ENCODE peak calls at places on chromosomes 2 and 18, in ten cellular contexts. One of them, this sample, is unnamed.
A peak's percentile ranks its signal among the peaks of the same experiment; 100 is the strongest.

GRCh38 chr2:217932661-217933325 is 70.0 kb downstream of the TNS1 start:
- DNase-seq in left cardiac atrium: peak; percentile 64
- DNase-seq in effector memory CD8-positive, alpha-beta T cell: no peak
- DNase-seq in KG1: no peak
- DNase-seq in mesothelial cell of epicardium: no peak
- DNase-seq in posterior vena cava: no peak
- DNase-seq in K562: no peak
- DNase-seq in HFF-Myc: no peak
- DNase-seq in H54: no peak
- DNase-seq in T-helper 2 cell: no peak
- DNase-seq in this sample: peak; percentile 59

GRCh38 chr2:237700583-237701032 is 73.2 kb downstream of the LRRFIP1 start:
- DNase-seq in left cardiac atrium: peak; percentile 75
- DNase-seq in effector memory CD8-positive, alpha-beta T cell: peak; percentile 62
- DNase-seq in KG1: no peak
- DNase-seq in mesothelial cell of epicardium: no peak
- DNase-seq in posterior vena cava: peak; percentile 88
- DNase-seq in K562: no peak
- DNase-seq in HFF-Myc: peak; percentile 63
- DNase-seq in H54: no peak
- DNase-seq in T-helper 2 cell: peak; percentile 68
- DNase-seq in this sample: peak; percentile 84

GRCh38 chr2:69716555-69717120 is 25.3 kb upstream of the ANXA4 start:
- DNase-seq in left cardiac atrium: no peak
- DNase-seq in effector memory CD8-positive, alpha-beta T cell: no peak
- DNase-seq in KG1: no peak
- DNase-seq in mesothelial cell of epicardium: no peak
- DNase-seq in posterior vena cava: no peak
- DNase-seq in K562: no peak
- DNase-seq in HFF-Myc: no peak
- DNase-seq in H54: no peak
- DNase-seq in T-helper 2 cell: no peak
- DNase-seq in this sample: no peak

GRCh38 chr18:36424741-36425142 is 127.2 kb downstream of the FHOD3 start:
- DNase-seq in left cardiac atrium: no peak
- DNase-seq in effector memory CD8-positive, alpha-beta T cell: no peak
- DNase-seq in KG1: no peak
- DNase-seq in mesothelial cell of epicardium: no peak
- DNase-seq in posterior vena cava: no peak
- DNase-seq in K562: peak; percentile 48
- DNase-seq in HFF-Myc: no peak
- DNase-seq in H54: no peak
- DNase-seq in T-helper 2 cell: no peak
- DNase-seq in this sample: no peak

GRCh38 chr2:172489682-172490081 is 62.3 kb downstream of the ITGA6 start:
- DNase-seq in left cardiac atrium: no peak
- DNase-seq in effector memory CD8-positive, alpha-beta T cell: no peak
- DNase-seq in KG1: no peak
- DNase-seq in mesothelial cell of epicardium: no peak
- DNase-seq in posterior vena cava: no peak
- DNase-seq in K562: no peak
- DNase-seq in HFF-Myc: no peak
- DNase-seq in H54: no peak
- DNase-seq in T-helper 2 cell: no peak
- DNase-seq in this sample: no peak

GRCh38 chr2:174125151-174125550 is 123.2 kb downstream of the OLA1 start:
- DNase-seq in left cardiac atrium: no peak
- DNase-seq in effector memory CD8-positive, alpha-beta T cell: no peak
- DNase-seq in KG1: no peak
- DNase-seq in mesothelial cell of epicardium: no peak
- DNase-seq in posterior vena cava: no peak
- DNase-seq in K562: no peak
- DNase-seq in HFF-Myc: no peak
- DNase-seq in H54: no peak
- DNase-seq in T-helper 2 cell: no peak
- DNase-seq in this sample: no peak

GRCh38 chr2:98912221-98912851 is 23.7 kb downstream of the CRACDL start:
- DNase-seq in left cardiac atrium: peak; percentile 67
- DNase-seq in effector memory CD8-positive, alpha-beta T cell: no peak
- DNase-seq in KG1: no peak
- DNase-seq in mesothelial cell of epicardium: no peak
- DNase-seq in posterior vena cava: peak; percentile 74
- DNase-seq in K562: no peak
- DNase-seq in HFF-Myc: peak; percentile 47
- DNase-seq in H54: peak; percentile 80
- DNase-seq in T-helper 2 cell: no peak
- DNase-seq in this sample: peak; percentile 46

GRCh38 chr18:57767259-57768050 is 35.7 kb downstream of the ATP8B1 start:
- DNase-seq in left cardiac atrium: no peak
- DNase-seq in effector memory CD8-positive, alpha-beta T cell: no peak
- DNase-seq in KG1: no peak
- DNase-seq in mesothelial cell of epicardium: no peak
- DNase-seq in posterior vena cava: no peak
- DNase-seq in K562: no peak
- DNase-seq in HFF-Myc: no peak
- DNase-seq in H54: no peak
- DNase-seq in T-helper 2 cell: no peak
- DNase-seq in this sample: no peak

GRCh38 chr2:30039101-30039500 is 107.7 kb upstream of the YPEL5 start:
- DNase-seq in left cardiac atrium: no peak
- DNase-seq in effector memory CD8-positive, alpha-beta T cell: no peak
- DNase-seq in KG1: no peak
- DNase-seq in mesothelial cell of epicardium: no peak
- DNase-seq in posterior vena cava: no peak
- DNase-seq in K562: no peak
- DNase-seq in HFF-Myc: no peak
- DNase-seq in H54: no peak
- DNase-seq in T-helper 2 cell: no peak
- DNase-seq in this sample: no peak

GRCh38 chr2:219437141-219437540 is 2.5 kb downstream of the SPEG start:
- DNase-seq in left cardiac atrium: no peak
- DNase-seq in effector memory CD8-positive, alpha-beta T cell: no peak
- DNase-seq in KG1: no peak
- DNase-seq in mesothelial cell of epicardium: no peak
- DNase-seq in posterior vena cava: peak; percentile 41
- DNase-seq in K562: no peak
- DNase-seq in HFF-Myc: no peak
- DNase-seq in H54: no peak
- DNase-seq in T-helper 2 cell: no peak
- DNase-seq in this sample: peak; percentile 31

GRCh38 chr2:160033732-160034392 is 28.6 kb downstream of the PLA2R1 start:
- DNase-seq in left cardiac atrium: no peak
- DNase-seq in effector memory CD8-positive, alpha-beta T cell: no peak
- DNase-seq in KG1: no peak
- DNase-seq in mesothelial cell of epicardium: no peak
- DNase-seq in posterior vena cava: no peak
- DNase-seq in K562: no peak
- DNase-seq in HFF-Myc: no peak
- DNase-seq in H54: no peak
- DNase-seq in T-helper 2 cell: no peak
- DNase-seq in this sample: no peak

GRCh38 chr2:37098416-37099118 is 14.2 kb downstream of the GPATCH11 start:
- DNase-seq in left cardiac atrium: no peak
- DNase-seq in effector memory CD8-positive, alpha-beta T cell: no peak
- DNase-seq in KG1: no peak
- DNase-seq in mesothelial cell of epicardium: no peak
- DNase-seq in posterior vena cava: no peak
- DNase-seq in K562: no peak
- DNase-seq in HFF-Myc: no peak
- DNase-seq in H54: no peak
- DNase-seq in T-helper 2 cell: no peak
- DNase-seq in this sample: no peak

GRCh38 chr2:86541282-86541681 is 22.0 kb downstream of the CHMP3 start:
- DNase-seq in left cardiac atrium: no peak
- DNase-seq in effector memory CD8-positive, alpha-beta T cell: no peak
- DNase-seq in KG1: no peak
- DNase-seq in mesothelial cell of epicardium: no peak
- DNase-seq in posterior vena cava: no peak
- DNase-seq in K562: no peak
- DNase-seq in HFF-Myc: no peak
- DNase-seq in H54: no peak
- DNase-seq in T-helper 2 cell: no peak
- DNase-seq in this sample: no peak

GRCh38 chr2:16907645-16908282 is 242.1 kb upstream of the CYRIA start:
- DNase-seq in left cardiac atrium: no peak
- DNase-seq in effector memory CD8-positive, alpha-beta T cell: no peak
- DNase-seq in KG1: no peak
- DNase-seq in mesothelial cell of epicardium: no peak
- DNase-seq in posterior vena cava: no peak
- DNase-seq in K562: no peak
- DNase-seq in HFF-Myc: no peak
- DNase-seq in H54: no peak
- DNase-seq in T-helper 2 cell: no peak
- DNase-seq in this sample: no peak

GRCh38 chr2:231708773-231709635 is 679 bp downstream of the PTMA start:
- DNase-seq in left cardiac atrium: peak; percentile 66
- DNase-seq in effector memory CD8-positive, alpha-beta T cell: peak; percentile 72
- DNase-seq in KG1: no peak
- DNase-seq in mesothelial cell of epicardium: peak; percentile 66
- DNase-seq in posterior vena cava: peak; percentile 87
- DNase-seq in K562: peak; percentile 35
- DNase-seq in HFF-Myc: no peak
- DNase-seq in H54: no peak
- DNase-seq in T-helper 2 cell: peak; percentile 37
- DNase-seq in this sample: peak; percentile 72

GRCh38 chr18:74665346-74665745 is 67.7 kb downstream of the ZNF407 start:
- DNase-seq in left cardiac atrium: no peak
- DNase-seq in effector memory CD8-positive, alpha-beta T cell: no peak
- DNase-seq in KG1: no peak
- DNase-seq in mesothelial cell of epicardium: no peak
- DNase-seq in posterior vena cava: no peak
- DNase-seq in K562: no peak
- DNase-seq in HFF-Myc: no peak
- DNase-seq in H54: no peak
- DNase-seq in T-helper 2 cell: no peak
- DNase-seq in this sample: no peak

GRCh38 chr18:12377556-12378553 is 828 bp upstream of the AFG3L2 start:
- DNase-seq in left cardiac atrium: no peak
- DNase-seq in effector memory CD8-positive, alpha-beta T cell: no peak
- DNase-seq in KG1: peak; percentile 99
- DNase-seq in mesothelial cell of epicardium: no peak
- DNase-seq in posterior vena cava: no peak
- DNase-seq in K562: no peak
- DNase-seq in HFF-Myc: no peak
- DNase-seq in H54: peak; percentile 92
- DNase-seq in T-helper 2 cell: no peak
- DNase-seq in this sample: no peak

GRCh38 chr2:235949567-235950472 is 218.4 kb downstream of the GBX2 start:
- DNase-seq in left cardiac atrium: no peak
- DNase-seq in effector memory CD8-positive, alpha-beta T cell: no peak
- DNase-seq in KG1: no peak
- DNase-seq in mesothelial cell of epicardium: no peak
- DNase-seq in posterior vena cava: no peak
- DNase-seq in K562: no peak
- DNase-seq in HFF-Myc: no peak
- DNase-seq in H54: no peak
- DNase-seq in T-helper 2 cell: no peak
- DNase-seq in this sample: no peak